ENCODE peak calls at places on chromosomes 1 and 21, in nine cellular contexts. X is tibial nerve, H is breast epithelium, D is heart left ventricle, N is ovary, E is HCT116, J is transverse colon, V is stomach, F is A549. W is an unnamed sample.

GRCh38 chr1:58244872-58245271 is 301.7 kb downstream of the OMA1 start:
- DNase-seq in X (no peak), H (no peak), D (no peak), N (no peak), E (no peak), J (no peak), V (no peak), F (no peak), W (no peak)

GRCh38 chr1:75423136-75423535 is 187.8 kb downstream of the SLC44A5 start:
- DNase-seq in X (no peak), H (no peak), D (no peak), N (no peak), E (no peak), J (no peak), V (no peak), F (no peak), W (no peak)

GRCh38 chr21:42988234-42988965 is 14.0 kb downstream of the PKNOX1 start:
- DNase-seq in X (no peak), H (no peak), D (no peak), N (no peak), E (no peak), J (no peak), V (no peak), F (no peak), W (no peak)

GRCh38 chr21:45998871-45999580 is 17.5 kb downstream of the COL6A1 start:
- DNase-seq in X (no peak), H (peak), D (no peak), N (peak), E (no peak), J (no peak), V (no peak), F (no peak), W (peak)

GRCh38 chr1:23575226-23575810 is 16.0 kb upstream of the ID3 start:
- DNase-seq in X (no peak), H (no peak), D (no peak), N (no peak), E (no peak), J (no peak), V (no peak), F (no peak), W (no peak)

GRCh38 chr1:42551150-42551549 is 88.1 kb downstream of the CCDC30 start:
- DNase-seq in X (no peak), H (no peak), D (no peak), N (no peak), E (no peak), J (no peak), V (no peak), F (no peak), W (no peak)

GRCh38 chr1:201224671-201225400 is 34.2 kb downstream of the IGFN1 start:
- DNase-seq in X (no peak), H (no peak), D (no peak), N (no peak), E (no peak), J (no peak), V (no peak), F (no peak), W (no peak)

GRCh38 chr1:82578086-82578726 is 777.5 kb downstream of the ADGRL2 start:
- DNase-seq in X (no peak), H (no peak), D (no peak), N (no peak), E (no peak), J (no peak), V (no peak), F (no peak), W (no peak)

GRCh38 chr1:56302878-56303277 is 276.5 kb downstream of the PLPP3 start:
- DNase-seq in X (no peak), H (no peak), D (no peak), N (no peak), E (no peak), J (no peak), V (no peak), F (no peak), W (no peak)

GRCh38 chr1:157595356-157595755 is 2.5 kb downstream of the FCRL4 start:
- DNase-seq in X (no peak), H (no peak), D (no peak), N (no peak), E (no peak), J (peak), V (no peak), F (no peak), W (no peak)

GRCh38 chr1:231934797-231935196 is 308.2 kb downstream of the DISC1 start:
- DNase-seq in X (no peak), H (no peak), D (no peak), N (no peak), E (no peak), J (no peak), V (no peak), F (no peak), W (peak)

GRCh38 chr1:30603081-30603858 is 120.1 kb downstream of the MATN1 start:
- DNase-seq in X (no peak), H (no peak), D (no peak), N (no peak), E (no peak), J (no peak), V (no peak), F (no peak), W (no peak)

GRCh38 chr1:153577624-153578051 is 12.0 kb upstream of the S100A2 start:
- DNase-seq in X (no peak), H (no peak), D (no peak), N (no peak), E (no peak), J (peak), V (peak), F (no peak), W (no peak)

GRCh38 chr1:151756291-151756690 is 7.0 kb downstream of the MRPL9 start:
- DNase-seq in X (no peak), H (no peak), D (no peak), N (no peak), E (no peak), J (no peak), V (no peak), F (no peak), W (no peak)

GRCh38 chr1:231734417-231734816 is 107.8 kb downstream of the DISC1 start:
- DNase-seq in X (no peak), H (no peak), D (no peak), N (peak), E (no peak), J (no peak), V (no peak), F (no peak), W (no peak)

GRCh38 chr1:168509875-168510594 is 33.8 kb downstream of the XCL2 start:
- DNase-seq in X (no peak), H (no peak), D (no peak), N (no peak), E (no peak), J (no peak), V (no peak), F (no peak), W (no peak)

GRCh38 chr1:30445449-30445848 is 277.9 kb downstream of the MATN1 start:
- DNase-seq in X (no peak), H (no peak), D (peak), N (no peak), E (no peak), J (no peak), V (no peak), F (no peak), W (no peak)

GRCh38 chr1:192580351-192580962 is 4.9 kb downstream of the RGS1 start:
- DNase-seq in X (peak), H (no peak), D (no peak), N (no peak), E (peak), J (peak), V (no peak), F (no peak), W (no peak)

GRCh38 chr1:19370453-19371170 is 58.5 kb downstream of the SLC66A1 start:
- DNase-seq in X (no peak), H (no peak), D (no peak), N (no peak), E (no peak), J (no peak), V (no peak), F (no peak), W (no peak)

GRCh38 chr1:210239295-210240155 is 6.9 kb downstream of the SERTAD4 start:
- DNase-seq in X (no peak), H (no peak), D (no peak), N (no peak), E (peak), J (no peak), V (no peak), F (peak), W (no peak)
- H3K27ac ChIP-seq in X (no peak), H (no peak), D (no peak), N (no peak), E (no peak), J (peak), V (peak), F (no peak), W (no peak)

DNA sequence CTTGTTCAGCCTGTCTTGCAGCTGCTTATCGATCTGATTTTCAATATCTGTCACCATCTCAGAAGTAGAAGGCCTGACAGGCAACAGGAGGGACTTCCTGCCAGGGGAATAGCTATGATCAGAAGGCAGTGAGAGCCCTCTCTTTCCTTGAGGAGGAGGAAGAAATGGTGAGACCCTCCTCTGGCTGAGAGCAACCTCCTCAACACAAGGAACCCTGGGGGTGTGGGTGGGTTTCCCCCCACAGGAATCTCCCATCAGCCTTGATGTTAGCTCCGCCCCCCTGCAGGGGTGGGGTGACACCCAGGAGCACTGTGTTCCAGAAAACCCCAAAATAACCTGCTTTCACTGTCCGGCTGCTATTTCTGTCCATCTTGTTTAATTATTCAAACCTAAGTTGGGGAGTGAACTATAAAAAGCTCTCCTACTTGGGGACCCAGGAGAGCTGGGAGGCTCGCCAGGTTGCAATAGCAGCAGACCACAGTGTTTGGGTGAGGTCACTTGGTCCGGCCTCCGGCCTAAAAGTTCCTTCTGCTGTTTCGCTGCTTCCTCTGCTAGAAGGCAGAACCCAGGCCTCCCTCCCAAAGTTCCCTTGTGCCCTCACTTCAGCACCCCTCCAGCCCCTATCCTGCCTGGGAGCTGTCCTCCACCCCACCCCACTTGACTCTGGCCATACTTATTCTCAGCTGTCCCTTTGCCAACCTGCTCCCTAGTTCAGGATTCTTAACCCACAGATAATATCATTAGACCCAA is 7.8 kb upstream of the MEF2D start:
- DNase-seq in X (peak), H (no peak), D (peak), N (peak), E (no peak), J (peak), V (peak), F (no peak), W (peak)
- H3K4me3 ChIP-seq in X (peak), H (no peak), D (peak), N (no peak), E (no peak), J (no peak), V (peak), F (no peak), W (no peak)

DNA sequence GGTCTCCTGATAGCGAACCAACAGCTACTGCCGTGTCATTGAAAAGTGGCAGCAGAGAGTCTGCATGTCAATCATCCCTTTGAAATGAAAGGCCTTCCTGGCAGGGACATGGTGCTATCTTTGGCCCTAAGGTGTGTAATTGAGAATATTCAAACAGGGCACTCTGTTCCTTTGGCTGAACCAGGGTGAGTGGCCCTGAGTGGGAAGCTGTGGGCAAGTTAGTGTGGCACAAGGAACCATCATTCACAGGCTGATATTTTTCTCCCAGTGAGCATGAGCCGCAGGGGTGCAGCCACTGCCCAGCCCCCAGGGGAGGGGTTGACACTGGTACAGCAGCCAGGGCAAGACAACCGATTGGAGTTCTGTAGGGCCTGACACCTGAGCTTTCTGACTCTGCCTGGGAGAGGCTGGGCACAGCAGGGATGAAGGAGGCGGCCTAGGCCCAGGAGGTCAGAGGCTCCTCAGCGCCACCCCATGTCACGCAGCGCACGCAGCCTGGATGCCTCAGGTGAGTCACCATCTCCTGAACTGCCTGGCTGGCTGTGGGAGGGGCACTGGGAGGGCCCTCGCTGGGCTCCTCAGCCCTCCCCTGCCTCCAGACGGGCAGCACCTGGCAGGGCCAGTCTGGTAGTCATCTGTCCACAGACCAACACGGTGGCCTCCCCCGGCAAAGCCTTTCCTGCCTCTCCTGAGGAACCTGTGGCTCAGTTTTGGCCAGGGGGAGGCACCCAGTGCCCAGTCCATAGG is 13.2 kb downstream of the QSOX1 start:
- DNase-seq in X (no peak), H (peak), D (no peak), N (no peak), E (peak), J (peak), V (peak), F (peak), W (no peak)
- TF ChIP-seq POLR2A in X (no peak), H (no peak), D (no peak), N (no peak), E (no peak), J (peak), V (no peak), F (no peak), W (no peak)

GRCh38 chr1:14733053-14733778 is 134.7 kb downstream of the KAZN start:
- DNase-seq in X (no peak), H (no peak), D (no peak), N (no peak), E (no peak), J (no peak), V (no peak), F (no peak), W (no peak)
- H3K27ac ChIP-seq in X (no peak), H (peak), D (no peak), N (no peak), E (no peak), J (no peak), V (no peak), F (peak), W (no peak)